ENCODE peak calls at places on chromosomes 16 and 17, in six cellular contexts. J is heart right ventricle, U is right atrium auricular region, I is GM12878, Z is NB4, R is progenitor cell of endocrine pancreas. E is an unnamed sample.

GRCh38 chr17:42182927-42183734 is 2.1 kb downstream of the HCRT start:
- DNase-seq in R (no peak), I (no peak), Z (no peak), U (no peak), J (no peak), E (no peak)

GRCh38 chr16:77285676-77286075 is 86.5 kb downstream of the SYCE1L start:
- DNase-seq in Z (no peak), R (no peak), U (no peak), I (no peak), J (no peak), E (no peak)

GRCh38 chr17:53004902-53005301 is 817.8 kb upstream of the KIF2B start:
- DNase-seq in U (no peak), J (no peak), R (no peak), I (no peak), Z (no peak), E (no peak)

GRCh38 chr17:16273499-16273898 is 56.5 kb downstream of the PIGL start:
- DNase-seq in I (no peak), J (no peak), R (no peak), Z (no peak), U (no peak), E (no peak)

GRCh38 chr16:88924834-88925539 is 52.0 kb downstream of the CBFA2T3 start:
- DNase-seq in R (no peak), U (peak), Z (peak), J (no peak), I (no peak), E (no peak)

GRCh38 chr17:6686026-6686425 is 27.1 kb downstream of the SLC13A5 start:
- DNase-seq in Z (no peak), I (no peak), U (no peak), J (no peak), R (no peak), E (no peak)

GRCh38 chr16:86509759-86510464 is 415 bp upstream of the FOXF1 start:
- DNase-seq in Z (peak), I (no peak), U (no peak), J (peak), R (no peak), E (no peak)

GRCh38 chr17:8140413-8141029 is 11.7 kb downstream of the PER1 start:
- DNase-seq in J (no peak), I (no peak), U (no peak), R (no peak), Z (no peak), E (no peak)

GRCh38 chr16:66603537-66604375 is 748 bp upstream of the CMTM3 start:
- DNase-seq in I (no peak), J (peak), R (peak), Z (peak), U (peak), E (no peak)

GRCh38 chr16:68013440-68013839 is 2.3 kb downstream of the DPEP2NB start:
- DNase-seq in I (no peak), U (no peak), J (no peak), Z (peak), R (no peak), E (no peak)

GRCh38 chr17:38561416-38562214 is 44.1 kb downstream of the SRCIN1 start:
- DNase-seq in Z (no peak), J (no peak), R (no peak), U (no peak), I (no peak), E (no peak)

GRCh38 chr16:67663151-67663876 is 2.6 kb downstream of the PARD6A start:
- DNase-seq in R (no peak), I (no peak), U (no peak), J (no peak), Z (peak), E (no peak)

GRCh38 chr17:74457820-74458166 is 8.6 kb upstream of the CD300A start:
- DNase-seq in I (no peak), U (no peak), J (no peak), Z (no peak), R (no peak), E (no peak)
- TF ChIP-seq CTCF in I (no peak), U (peak), J (no peak), Z (no peak), R (no peak), E (peak)

DNA sequence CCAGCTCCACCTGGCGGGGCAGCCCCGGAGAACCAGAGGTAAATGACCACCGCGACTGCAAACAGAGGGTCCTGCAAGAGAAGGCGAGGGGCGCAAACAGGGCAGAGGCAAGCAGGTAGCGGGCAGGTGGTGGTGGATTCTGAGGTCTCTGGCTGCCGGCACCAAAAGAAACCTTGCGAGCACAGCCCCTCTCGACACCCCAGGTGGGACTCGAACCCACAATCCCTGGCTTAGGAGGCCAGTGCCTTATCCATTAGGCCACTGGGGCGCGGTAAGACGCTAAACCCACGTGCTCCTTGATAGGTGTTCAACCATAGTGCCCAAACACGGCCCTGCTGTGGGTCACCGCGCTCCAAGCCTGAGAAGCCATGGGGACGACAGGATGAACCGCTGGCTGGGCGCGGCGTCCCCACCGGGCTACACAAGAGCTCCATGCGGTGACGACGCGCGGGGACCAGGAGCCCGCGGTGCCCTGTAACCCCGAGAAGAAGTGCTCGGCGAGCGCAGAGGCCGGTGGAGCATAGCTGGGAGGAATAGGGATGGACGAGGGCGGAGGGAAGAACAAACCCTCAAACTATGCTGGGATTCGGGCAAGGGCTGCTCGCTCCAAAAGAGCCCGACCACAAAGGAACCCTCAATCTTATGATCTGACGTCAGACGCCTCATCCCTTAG is 12.4 kb downstream of the ATP5PD start:
- DNase-seq in I (peak), J (peak), R (peak), U (peak), Z (peak), E (peak)
- TF ChIP-seq CTCF in I (no peak), J (no peak), R (peak), U (no peak), Z (no peak), E (no peak)

DNA sequence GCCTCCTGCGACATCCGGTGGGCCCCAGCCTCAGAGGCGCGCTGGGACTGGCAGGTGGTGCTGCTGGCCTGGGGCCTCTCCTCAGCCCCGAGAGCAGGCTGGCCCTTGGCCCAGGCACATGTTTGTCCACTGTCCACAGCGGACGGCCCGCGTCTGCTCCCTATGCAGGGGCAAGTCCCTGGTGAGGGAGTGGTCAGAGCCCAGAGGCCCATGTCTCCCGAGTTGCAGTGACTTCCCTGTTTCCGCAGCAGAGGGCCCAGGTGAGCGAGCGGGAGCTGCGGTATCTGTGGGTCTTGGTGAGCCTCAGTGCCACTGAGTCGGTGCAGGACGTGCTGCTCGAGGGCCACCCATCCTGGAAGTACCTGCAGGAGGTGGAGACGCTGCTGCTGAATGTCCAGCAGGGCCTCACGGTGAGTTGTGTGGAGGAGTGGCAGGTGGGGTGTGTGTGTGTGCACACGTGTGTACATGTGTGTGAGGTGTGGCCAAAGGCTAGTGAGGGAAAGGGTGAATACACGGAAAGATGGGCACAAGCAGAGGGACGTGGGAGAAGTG is 10.4 kb downstream of the IL34 start:
- DNase-seq in Z (no peak), I (no peak), J (no peak), R (no peak), U (no peak), E (no peak)
- TF ChIP-seq CTCF in Z (no peak), I (no peak), J (no peak), R (peak), U (no peak), E (no peak)

DNA sequence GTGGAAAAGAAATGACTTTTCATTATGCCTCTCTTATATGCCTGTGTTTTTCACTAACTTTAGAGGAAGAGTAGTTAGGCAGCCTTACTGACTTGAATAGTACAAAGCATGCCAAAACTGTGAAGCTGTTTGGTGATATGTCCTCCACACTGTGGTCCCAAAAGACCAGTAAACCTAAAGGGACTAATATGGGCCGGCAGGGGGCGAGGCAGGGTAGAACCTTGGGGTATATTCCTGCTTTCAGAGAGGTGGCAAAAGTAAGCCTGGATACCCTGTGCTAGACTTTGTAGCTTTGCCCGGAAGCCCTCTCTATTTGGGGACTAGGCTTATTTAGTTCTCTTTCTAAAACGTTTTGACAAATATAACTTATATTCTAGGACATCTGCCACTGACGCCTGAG is 36.5 kb upstream of the VWA3A start:
- DNase-seq in J (no peak), R (no peak), U (no peak), I (no peak), Z (peak), E (no peak)
- TF ChIP-seq CTCF in J (no peak), R (peak), U (no peak), I (no peak), Z (no peak), E (no peak)

DNA sequence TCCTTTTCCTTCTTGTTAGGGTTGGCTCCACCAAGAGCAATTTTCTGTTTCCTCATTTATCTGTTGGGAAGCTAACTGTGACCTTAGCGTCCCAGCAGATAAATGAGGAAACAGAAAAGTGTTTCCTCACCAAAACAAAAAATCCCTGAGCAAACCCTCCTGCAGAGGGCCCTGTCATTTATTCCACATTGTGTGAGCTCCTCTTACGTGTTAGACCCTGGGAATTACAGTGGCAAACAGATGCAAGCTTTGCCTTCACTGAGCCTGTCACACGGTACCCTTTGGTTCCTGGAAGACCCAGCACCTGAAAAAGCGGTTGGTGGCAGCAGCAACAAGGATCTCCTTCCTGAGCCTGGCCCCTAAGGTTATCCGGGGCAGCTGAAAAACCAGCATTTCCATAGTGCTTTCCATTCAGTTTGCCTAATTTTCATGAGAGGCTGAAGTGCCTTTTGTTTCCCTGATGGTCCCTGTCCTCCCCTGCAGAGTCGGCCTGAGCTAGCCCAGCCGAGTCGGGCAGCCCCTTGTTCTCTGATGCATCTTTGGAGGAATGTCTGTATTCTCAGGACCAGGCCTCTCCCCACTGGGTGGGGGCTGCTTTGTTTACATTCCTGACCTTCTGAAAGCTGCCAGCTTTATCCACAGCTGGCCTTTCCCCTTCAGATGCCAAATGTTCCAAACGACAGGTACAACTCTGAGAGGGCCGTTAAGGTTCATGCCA is 34.7 kb downstream of the YPEL2 start:
- DNase-seq in R (no peak), U (no peak), Z (peak), J (no peak), I (no peak), E (no peak)
- TF ChIP-seq CTCF in R (peak), U (no peak), Z (no peak), J (no peak), I (no peak), E (no peak)

GRCh38 chr17:22505660-22506059 is 813.3 kb downstream of the KCNJ18 start:
- DNase-seq in I (no peak), R (no peak), Z (no peak), J (no peak), U (no peak), E (no peak)

GRCh38 chr17:22506861-22507260 is 814.5 kb downstream of the KCNJ18 start:
- DNase-seq in Z (no peak), I (no peak), U (no peak), R (no peak), J (no peak), E (no peak)

GRCh38 chr17:22506231-22506630 is 813.9 kb downstream of the KCNJ18 start:
- DNase-seq in R (no peak), Z (no peak), I (no peak), U (no peak), J (no peak), E (no peak)

GRCh38 chr17:22510504-22510903 is 818.2 kb downstream of the KCNJ18 start:
- DNase-seq in I (no peak), U (peak), J (no peak), Z (no peak), R (no peak), E (no peak)

GRCh38 chr17:22507823-22508222 is 815.5 kb downstream of the KCNJ18 start:
- DNase-seq in J (no peak), U (peak), Z (peak), I (no peak), R (no peak), E (no peak)
- TF ChIP-seq CTCF in J (no peak), U (no peak), Z (peak), I (no peak), R (no peak), E (no peak)

DNA sequence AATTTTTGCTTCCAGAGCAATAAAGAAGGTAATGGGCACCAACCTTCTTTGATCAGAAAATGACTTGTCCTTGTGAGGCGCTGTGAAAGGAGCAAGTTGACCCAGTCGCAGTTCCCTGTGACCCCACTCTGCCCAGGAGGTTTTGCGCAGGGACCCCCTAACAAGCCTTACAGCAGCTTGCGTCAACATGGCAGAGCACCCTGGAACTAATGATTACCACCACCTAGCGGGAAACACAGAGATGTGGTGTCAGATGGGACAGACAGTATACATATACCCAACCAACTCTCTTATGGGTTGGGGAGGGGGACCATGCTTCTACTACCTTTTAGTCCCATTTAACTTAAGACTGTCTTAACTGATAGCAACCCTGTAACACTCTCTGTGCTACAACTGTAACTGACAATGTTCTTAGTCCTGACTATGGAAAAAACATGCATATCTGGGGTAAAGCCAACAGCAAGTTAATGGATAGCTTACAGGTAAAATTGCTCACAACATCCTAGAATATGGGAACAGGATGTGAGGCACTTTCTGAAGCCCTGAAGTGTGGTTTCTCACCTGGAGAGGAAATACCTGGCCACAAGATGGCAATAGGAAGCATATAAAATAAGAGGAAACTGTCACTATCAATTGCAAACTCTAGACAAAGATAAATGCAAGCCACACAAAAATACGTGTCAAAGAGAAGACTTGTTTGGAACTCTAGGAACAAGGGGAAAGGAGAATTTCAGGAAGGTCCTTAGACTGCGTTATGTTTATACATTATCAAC is 3.0 kb downstream of the KARS1 start:
- DNase-seq in R (no peak), Z (no peak), I (no peak), J (no peak), U (no peak), E (no peak)
- TF ChIP-seq CTCF in R (no peak), Z (no peak), I (no peak), J (no peak), U (no peak), E (no peak)